ENCODE peak calls at places on chromosomes 13 and 19, in nine cellular contexts. X is globus pallidus; Y is adipocyte; W is activated CD4-positive, alpha-beta T cell treated with anti-CD3 and anti-CD28 coated beads, Interleukin-2, amount 50 U/mL, for 48 hours; B is stimulated activated CD4-positive, alpha-beta T cell treated with anti-CD3 and anti-CD28 coated beads, Interleukin-1b, Interleukin-23, amount 100 ng/mL, for 1 hour; V is activated naive CD8-positive, alpha-beta T cell treated with anti-CD3 and anti-CD28 coated beads for 36 hours; P is left ventricle myocardium superior; I is tibial nerve; A is NCI-H2171 treated with DMSO at 0.1 percent for 48 hours. G is an unnamed sample.

GRCh38 chr13:79522583-79522982 is 41.6 kb downstream of the NDFIP2 start:
- DNase-seq in X (no peak), Y (no peak), W (no peak), B (no peak), V (peak; percentile 41), P (no peak), I (no peak), A (peak; percentile 6), G (no peak)

GRCh38 chr13:87656311-87656710 is 14.9 kb upstream of the SLITRK5 start:
- DNase-seq in X (no peak), Y (no peak), W (no peak), B (no peak), V (no peak), P (no peak), I (no peak), A (no peak), G (no peak)

GRCh38 chr13:33150146-33150545 is 133.9 kb downstream of the KL start:
- DNase-seq in X (no peak), Y (peak; percentile 39), W (no peak), B (no peak), V (no peak), P (no peak), I (no peak), A (peak; percentile 71), G (no peak)

GRCh38 chr19:45913874-45914830 is at the start of gene NANOS2:
- DNase-seq in X (no peak), Y (no peak), W (no peak), B (no peak), V (no peak), P (no peak), I (no peak), A (no peak), G (no peak)

GRCh38 chr13:75258159-75258782 is 223.7 kb downstream of the TBC1D4 start:
- DNase-seq in X (peak; percentile 11), Y (peak; percentile 79), W (no peak), B (no peak), V (no peak), P (no peak), I (no peak), A (peak; percentile 64), G (peak; percentile 58)

GRCh38 chr13:50309872-50310594 is 294.8 kb downstream of the KCNRG start:
- DNase-seq in X (no peak), Y (no peak), W (no peak), B (no peak), V (no peak), P (no peak), I (no peak), A (no peak), G (no peak)

GRCh38 chr13:79387853-79388252 is 18.2 kb downstream of the RBM26 start:
- DNase-seq in X (no peak), Y (no peak), W (no peak), B (no peak), V (no peak), P (no peak), I (no peak), A (no peak), G (no peak)

GRCh38 chr19:33821871-33822270 is 25.2 kb downstream of the KCTD15 start:
- DNase-seq in X (no peak), Y (no peak), W (no peak), B (no peak), V (no peak), P (no peak), I (no peak), A (no peak), G (no peak)

GRCh38 chr13:98523455-98524102 is 53.3 kb downstream of the STK24 start:
- DNase-seq in X (no peak), Y (no peak), W (peak; percentile 43), B (no peak), V (no peak), P (no peak), I (no peak), A (no peak), G (no peak)

GRCh38 chr19:18735752-18736151 is 52.3 kb downstream of the CRTC1 start:
- DNase-seq in X (peak; percentile 32), Y (no peak), W (no peak), B (no peak), V (no peak), P (no peak), I (no peak), A (no peak), G (peak; percentile 4)

GRCh38 chr19:5456836-5457200 is 1.6 kb downstream of the ZNRF4 start:
- DNase-seq in X (no peak), Y (no peak), W (no peak), B (no peak), V (no peak), P (no peak), I (no peak), A (no peak), G (no peak)

GRCh38 chr13:107941345-107942029 is 273.8 kb downstream of the LIG4 start:
- DNase-seq in X (no peak), Y (no peak), W (no peak), B (no peak), V (no peak), P (no peak), I (no peak), A (no peak), G (no peak)

GRCh38 chr19:33804021-33804799 is 7.5 kb downstream of the KCTD15 start:
- DNase-seq in X (peak; percentile 55), Y (peak; percentile 13), W (no peak), B (no peak), V (no peak), P (peak; percentile 76), I (peak; percentile 25), A (no peak), G (peak; percentile 32)

G was measured in pons.